ENCODE peak calls at places on chromosomes 16 and 17, in nine cellular contexts. M, D, V, J, S, O, A, B and G are unnamed samples.

GRCh38 chr16:72961115-72961832 is 86.7 kb downstream of the ZFHX3 start:
- DNase-seq in M (no peak), D (peak; percentile 32), V (peak; percentile 47), J (no peak), S (no peak), O (peak; percentile 33), A (no peak), B (no peak), G (no peak)

GRCh38 chr17:55161935-55162555 is 102.7 kb upstream of the HLF start:
- DNase-seq in M (peak; percentile 73), D (peak; percentile 13), V (no peak), J (no peak), S (no peak), O (peak; percentile 79), A (no peak), B (no peak), G (peak; percentile 53)

GRCh38 chr16:53080345-53081031 is 25.7 kb downstream of the CHD9 start:
- DNase-seq in M (no peak), D (peak; percentile 89), V (no peak), J (no peak), S (peak; percentile 61), O (peak; percentile 89), A (peak; percentile 81), B (no peak), G (peak; percentile 49)

GRCh38 chr16:22370038-22370541 is 4.3 kb downstream of the CDR2 start:
- DNase-seq in M (no peak), D (no peak), V (no peak), J (no peak), S (no peak), O (peak; percentile 88), A (no peak), B (no peak), G (no peak)

GRCh38 chr17:18962494-18962815 is 10.5 kb downstream of the SLC5A10 start:
- DNase-seq in M (no peak), D (no peak), V (no peak), J (no peak), S (no peak), O (no peak), A (no peak), B (no peak), G (no peak)

GRCh38 chr16:14407786-14408399 is 222.2 kb downstream of the PARN start:
- DNase-seq in M (no peak), D (no peak), V (no peak), J (no peak), S (no peak), O (no peak), A (no peak), B (no peak), G (no peak)

GRCh38 chr17:42608692-42609181 is 437 bp downstream of the RETREG3 start:
- DNase-seq in M (no peak), D (no peak), V (peak; percentile 29), J (peak; percentile 32), S (peak; percentile 20), O (no peak), A (no peak), B (peak; percentile 29), G (no peak)

GRCh38 chr17:54426287-54426886 is 474.3 kb upstream of the TOM1L1 start:
- DNase-seq in M (no peak), D (peak; percentile 1), V (peak; percentile 44), J (no peak), S (no peak), O (no peak), A (no peak), B (peak; percentile 53), G (no peak)

GRCh38 chr16:72666267-72666666 is 381.7 kb downstream of the ZFHX3 start:
- DNase-seq in M (no peak), D (no peak), V (peak; percentile 55), J (no peak), S (no peak), O (peak; percentile 31), A (no peak), B (peak; percentile 12), G (no peak)

GRCh38 chr17:31900877-31901276 is 631 bp downstream of the UTP6 start:
- DNase-seq in M (no peak), D (peak; percentile 41), V (peak; percentile 34), J (no peak), S (no peak), O (peak; percentile 24), A (no peak), B (peak; percentile 9), G (no peak)

GRCh38 chr17:4531988-4532736 is 23.0 kb downstream of the MYBBP1A start:
- DNase-seq in M (no peak), D (no peak), V (no peak), J (no peak), S (no peak), O (no peak), A (no peak), B (no peak), G (no peak)

GRCh38 chr16:57358527-57359095 is at the start of gene CCL22:
- DNase-seq in M (peak; percentile 67), D (no peak), V (peak; percentile 72), J (no peak), S (no peak), O (no peak), A (no peak), B (no peak), G (no peak)

GRCh38 chr17:48011405-48012150 is 26.0 kb downstream of the COPZ2 start:
- DNase-seq in M (no peak), D (peak; percentile 78), V (peak; percentile 69), J (no peak), S (no peak), O (peak; percentile 33), A (no peak), B (peak; percentile 64), G (no peak)

GRCh38 chr17:1640329-1641064 is 5.0 kb downstream of the SCARF1 start:
- DNase-seq in M (no peak), D (no peak), V (no peak), J (no peak), S (no peak), O (no peak), A (no peak), B (no peak), G (no peak)

GRCh38 chr17:40320771-40321501 is 12.0 kb downstream of the RARA start:
- DNase-seq in M (no peak), D (no peak), V (no peak), J (peak; percentile 65), S (peak; percentile 80), O (no peak), A (peak; percentile 85), B (no peak), G (no peak)

GRCh38 chr16:71282943-71283342 is 6.3 kb downstream of the CMTR2 start:
- DNase-seq in M (no peak), D (no peak), V (no peak), J (no peak), S (no peak), O (no peak), A (no peak), B (no peak), G (no peak)

GRCh38 chr17:3683054-3683511 is 12.9 kb downstream of the P2RX5 start:
- DNase-seq in M (no peak), D (peak; percentile 93), V (peak; percentile 47), J (no peak), S (no peak), O (no peak), A (no peak), B (peak; percentile 63), G (no peak)

GRCh38 chr16:4114257-4115208 is 1.7 kb downstream of the ADCY9 start:
- DNase-seq in M (no peak), D (no peak), V (no peak), J (no peak), S (peak; percentile 21), O (no peak), A (peak; percentile 16), B (no peak), G (no peak)

GRCh38 chr17:83145831-83146230 is 66.4 kb downstream of the METRNL start:
- DNase-seq in M (no peak), D (no peak), V (no peak), J (peak; percentile 16), S (no peak), O (no peak), A (no peak), B (no peak), G (no peak)

GRCh38 chr16:80084614-80085013 is 456.2 kb upstream of the DYNLRB2 start:
- DNase-seq in M (peak; percentile 52), D (peak; percentile 46), V (peak; percentile 48), J (no peak), S (peak; percentile 25), O (peak; percentile 71), A (peak; percentile 46), B (peak; percentile 87), G (peak; percentile 37)

GRCh38 chr16:5042574-5043171 is 8.9 kb upstream of the NAGPA start:
- DNase-seq in M (no peak), D (no peak), V (peak; percentile 51), J (no peak), S (no peak), O (no peak), A (no peak), B (peak; percentile 49), G (no peak)

GRCh38 chr17:61414141-61414935 is 14.7 kb downstream of the TBX2 start:
- DNase-seq in M (no peak), D (no peak), V (no peak), J (peak; percentile 59), S (no peak), O (peak; percentile 72), A (peak; percentile 13), B (no peak), G (no peak)
- TF ChIP-seq CTCF in M (no peak), D (no peak), V (no peak), J (no peak), S (no peak), O (no peak), A (no peak), B (no peak), G (no peak)

DNA sequence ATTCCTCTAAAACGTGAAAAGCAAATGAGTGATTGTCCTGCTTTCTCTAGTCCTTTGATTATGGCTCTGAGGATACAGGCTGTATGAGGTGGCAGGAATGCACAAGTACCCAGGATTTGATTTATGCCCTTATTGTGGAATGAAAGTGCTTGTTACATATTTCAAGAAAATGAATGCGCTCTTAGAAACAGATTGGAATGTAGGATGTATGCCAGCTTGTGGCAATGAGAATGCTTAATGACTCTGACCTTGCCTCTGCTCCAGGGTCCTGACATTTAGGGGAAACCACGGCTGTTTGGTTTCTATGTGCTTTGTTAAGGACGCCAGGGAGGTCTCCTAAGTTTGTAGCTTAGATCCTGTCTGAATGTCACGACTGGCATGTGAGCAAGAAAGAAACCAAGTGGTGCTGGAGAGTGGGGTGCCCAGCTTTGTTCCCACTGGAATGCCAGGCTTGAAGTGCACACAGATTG is 22.0 kb downstream of the PRCD start:
- DNase-seq in M (no peak), D (no peak), V (no peak), J (no peak), S (no peak), O (no peak), A (no peak), B (no peak), G (no peak)
- H3K4me3 ChIP-seq in M (no peak overlapping the region), D (no peak overlapping the region), V (peak overlapping the region; percentile 39), J (no peak overlapping the region), S (no peak overlapping the region), O (no peak overlapping the region), A (no peak overlapping the region), B (no peak overlapping the region), G (no peak overlapping the region)

GRCh38 chr17:79127534-79128135 is 53.0 kb downstream of the ENGASE start:
- DNase-seq in M (no peak), D (no peak), V (no peak), J (no peak), S (no peak), O (no peak), A (no peak), B (no peak), G (no peak)
- TF ChIP-seq CTCF in M (no peak), D (no peak), V (no peak), J (no peak), S (no peak), O (no peak), A (no peak), B (no peak), G (no peak)

GRCh38 chr16:85168732-85169256 is 56.5 kb upstream of the CIBAR2 start:
- DNase-seq in M (peak; percentile 28), D (peak; percentile 60), V (peak; percentile 51), J (no peak), S (peak; percentile 74), O (peak; percentile 61), A (peak; percentile 66), B (peak; percentile 86), G (no peak)
- H3K4me3 ChIP-seq in M (no peak overlapping the region), D (peak overlapping the region; percentile 73), V (no peak overlapping the region), J (no peak overlapping the region), S (peak overlapping the region; percentile 63), O (peak overlapping the region; percentile 14), A (peak overlapping the region; percentile 34), B (peak overlapping the region; percentile 47), G (peak overlapping the region; percentile 27)